ENCODE peak calls at places on chromosome 19, in seven cellular contexts. M, T, U, J, R, C and P are unnamed samples.

GRCh38 chr19:5166262-5166661 is 174.3 kb downstream of the PTPRS start:
- DNase-seq in M (no peak), T (no peak), U (no peak), J (peak), R (no peak), C (no peak), P (no peak)

GRCh38 chr19:17755977-17756670 is 4.8 kb downstream of the FCHO1 start:
- DNase-seq in M (no peak), T (no peak), U (peak), J (peak), R (peak), C (peak), P (peak)

GRCh38 chr19:16355293-16356043 is 30.8 kb downstream of the KLF2 start:
- DNase-seq in M (no peak), T (no peak), U (no peak), J (peak), R (no peak), C (no peak), P (no peak)

GRCh38 chr19:6402834-6403608 is 10.1 kb upstream of the GTF2F1 start:
- DNase-seq in M (no peak), T (no peak), U (no peak), J (peak), R (no peak), C (no peak), P (peak)

GRCh38 chr19:5117421-5117820 is 148.5 kb downstream of the KDM4B start:
- DNase-seq in M (no peak), T (no peak), U (no peak), J (no peak), R (no peak), C (no peak), P (no peak)

GRCh38 chr19:55647732-55648656 is at the start of gene CCDC106:
- DNase-seq in M (no peak), T (no peak), U (peak), J (peak), R (peak), C (peak), P (peak)

GRCh38 chr19:5171711-5172110 is 168.9 kb downstream of the PTPRS start:
- DNase-seq in M (no peak), T (no peak), U (no peak), J (peak), R (no peak), C (no peak), P (no peak)

GRCh38 chr19:2166741-2167738 is 3.3 kb downstream of the DOT1L start:
- DNase-seq in M (no peak), T (peak), U (peak), J (peak), R (no peak), C (no peak), P (no peak)

GRCh38 chr19:2491130-2491801 is 15.3 kb downstream of the GADD45B start:
- DNase-seq in M (no peak), T (no peak), U (peak), J (peak), R (no peak), C (peak), P (no peak)

GRCh38 chr19:36488816-36489138 is 584 bp downstream of the ZNF566 start:
- DNase-seq in M (no peak), T (no peak), U (no peak), J (no peak), R (no peak), C (no peak), P (no peak)
- TF ChIP-seq CTCF in M (no peak), T (no peak), U (no peak), J (no peak), R (no peak), C (peak), P (no peak)

GRCh38 chr19:13530720-13531119 is 24.4 kb upstream of the CACNA1A start:
- DNase-seq in M (no peak), T (no peak), U (no peak), J (no peak), R (no peak), C (no peak), P (no peak)

GRCh38 chr19:13521066-13521465 is 14.8 kb upstream of the CACNA1A start:
- DNase-seq in M (no peak), T (no peak), U (no peak), J (no peak), R (no peak), C (no peak), P (no peak)

DNA sequence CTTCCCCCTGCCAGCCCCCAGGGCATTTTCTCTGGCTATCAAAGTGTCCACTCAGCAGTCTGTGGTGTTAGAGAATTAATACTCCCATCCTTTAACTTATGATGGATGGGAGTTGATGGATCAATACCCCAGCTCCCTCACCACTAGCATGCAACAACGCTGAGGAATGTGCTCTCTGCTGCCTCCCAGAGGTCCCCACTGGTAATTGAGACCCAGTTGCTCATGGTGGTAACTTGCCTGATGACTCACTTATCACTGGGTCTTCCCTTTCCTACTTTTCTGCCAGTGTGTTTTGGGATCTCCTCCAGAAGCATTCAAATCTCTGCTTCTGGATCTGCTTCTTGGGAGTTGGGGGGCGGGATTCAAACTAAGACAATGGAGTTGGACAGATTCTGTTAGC is 20.3 kb upstream of the CACNA1A start:
- DNase-seq in M (no peak), T (no peak), U (no peak), J (peak), R (no peak), C (no peak), P (peak)
- TF ChIP-seq CTCF in M (no peak), T (no peak), U (no peak), J (no peak), R (no peak), C (peak), P (peak)

GRCh38 chr19:10390652-10391286 is 10.4 kb upstream of the TYK2 start:
- DNase-seq in M (no peak), T (peak), U (peak), J (peak), R (peak), C (no peak), P (peak)
- TF ChIP-seq CTCF in M (peak), T (peak), U (peak), J (peak), R (peak), C (peak), P (peak)

GRCh38 chr19:41893899-41894298 is 10.9 kb downstream of the ARHGEF1 start:
- DNase-seq in M (no peak), T (no peak), U (no peak), J (no peak), R (no peak), C (no peak), P (no peak)
- TF ChIP-seq CTCF in M (no peak), T (no peak), U (no peak), J (peak), R (no peak), C (peak), P (no peak)

GRCh38 chr19:45076851-45077730 is 813 bp upstream of the ZNF296 start:
- DNase-seq in M (no peak), T (no peak), U (no peak), J (no peak), R (no peak), C (no peak), P (no peak)

GRCh38 chr19:45082170-45082569 is 3.1 kb downstream of the GEMIN7 start:
- DNase-seq in M (no peak), T (no peak), U (no peak), J (no peak), R (no peak), C (no peak), P (no peak)

GRCh38 chr19:45078390-45079062 is 534 bp upstream of the GEMIN7 start:
- DNase-seq in M (no peak), T (no peak), U (no peak), J (no peak), R (no peak), C (no peak), P (no peak)

GRCh38 chr19:45079911-45080469 is 930 bp downstream of the GEMIN7 start:
- DNase-seq in M (no peak), T (no peak), U (no peak), J (no peak), R (no peak), C (no peak), P (no peak)

DNA sequence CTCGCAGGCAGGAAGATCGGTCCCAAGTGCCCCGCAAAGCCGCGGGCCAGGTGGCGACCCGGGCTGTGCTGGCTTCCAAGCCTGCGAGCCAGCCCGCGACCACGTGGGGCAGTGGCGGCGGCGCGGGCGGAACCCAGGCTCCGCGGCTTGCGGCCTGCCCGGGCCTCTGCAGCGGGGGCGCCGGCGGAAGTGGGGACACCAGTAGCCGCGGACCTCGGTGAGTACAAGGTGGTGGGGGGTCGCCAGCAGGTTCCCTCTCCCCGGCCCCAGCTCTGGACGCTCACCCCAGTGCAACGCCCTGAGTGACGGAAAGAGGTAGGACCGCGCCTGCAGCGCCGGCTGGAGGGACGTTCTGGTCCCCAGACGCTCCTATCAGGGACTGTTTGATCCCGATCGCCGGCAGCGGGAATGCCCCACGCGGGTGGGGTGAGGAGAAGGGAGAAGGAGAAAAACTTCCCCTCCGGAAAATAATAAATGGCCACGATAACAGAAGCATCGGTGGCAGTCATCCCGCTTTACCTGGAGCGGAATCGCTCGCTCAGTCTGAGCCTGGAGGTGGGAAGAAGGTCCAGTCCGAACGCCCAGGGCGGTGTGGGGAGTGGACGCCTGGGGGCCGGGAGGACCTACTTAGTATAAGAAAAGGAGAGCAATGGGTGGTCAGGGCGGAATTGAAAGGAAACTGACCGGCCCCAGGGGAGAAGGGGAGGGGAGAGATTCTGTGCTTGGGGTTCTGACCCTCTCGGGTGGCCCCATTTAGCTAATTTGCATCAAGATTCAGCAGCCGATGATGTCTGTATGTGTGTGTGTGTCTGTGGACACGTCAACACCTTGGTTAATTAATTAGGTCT is at the start of gene GEMIN7:
- DNase-seq in M (no peak), T (peak), U (peak), J (peak), R (peak), C (peak), P (peak)
- TF ChIP-seq CTCF in M (peak), T (no peak), U (no peak), J (no peak), R (no peak), C (no peak), P (peak)

GRCh38 chr19:29785955-29786589 is 25.7 kb upstream of the CCNE1 start:
- DNase-seq in M (no peak), T (no peak), U (no peak), J (no peak), R (no peak), C (no peak), P (no peak)
- TF ChIP-seq CTCF in M (no peak), T (no peak), U (no peak), J (no peak), R (no peak), C (peak), P (no peak)

GRCh38 chr19:48845384-48845783 is 9.1 kb upstream of the HSD17B14 start:
- DNase-seq in M (no peak), T (no peak), U (no peak), J (no peak), R (no peak), C (no peak), P (no peak)

GRCh38 chr19:48842744-48843162 is 6.5 kb upstream of the HSD17B14 start:
- DNase-seq in M (no peak), T (no peak), U (peak), J (peak), R (peak), C (no peak), P (peak)

GRCh38 chr19:48841571-48841970 is 5.3 kb upstream of the HSD17B14 start:
- DNase-seq in M (no peak), T (no peak), U (no peak), J (no peak), R (no peak), C (no peak), P (no peak)

GRCh38 chr19:48841047-48841446 is 4.8 kb upstream of the HSD17B14 start:
- DNase-seq in M (no peak), T (no peak), U (no peak), J (no peak), R (no peak), C (no peak), P (no peak)

DNA sequence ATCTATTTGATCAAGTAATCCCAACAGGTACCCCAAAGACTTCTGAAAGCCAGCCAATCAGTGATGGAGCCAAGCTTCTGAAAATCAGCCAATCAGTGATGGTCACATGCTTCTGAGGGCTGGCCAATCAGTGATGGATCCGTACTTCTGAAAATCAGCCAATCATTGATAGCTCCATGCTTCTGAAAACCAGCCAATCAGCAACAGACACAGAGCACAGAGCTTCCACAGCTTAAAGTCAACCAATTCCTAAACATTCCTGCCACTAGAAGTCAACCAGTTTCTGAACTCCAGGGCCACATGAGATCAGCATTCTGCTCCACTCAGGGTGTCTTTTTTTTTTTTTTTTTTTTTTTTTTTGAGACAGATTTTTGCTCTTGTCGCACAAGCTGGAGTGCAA is 8.2 kb upstream of the HSD17B14 start:
- DNase-seq in M (no peak), T (no peak), U (no peak), J (peak), R (no peak), C (no peak), P (no peak)
- TF ChIP-seq CTCF in M (no peak), T (no peak), U (no peak), J (peak), R (no peak), C (no peak), P (no peak)

GRCh38 chr19:41031926-41032325 is 40.8 kb downstream of the CYP2B6 start:
- DNase-seq in M (peak), T (no peak), U (no peak), J (no peak), R (no peak), C (no peak), P (no peak)

GRCh38 chr19:41027273-41027967 is 36.3 kb downstream of the CYP2B6 start:
- DNase-seq in M (peak), T (no peak), U (no peak), J (no peak), R (no peak), C (no peak), P (no peak)

GRCh38 chr19:41029524-41030432 is 38.7 kb downstream of the CYP2B6 start:
- DNase-seq in M (peak), T (no peak), U (no peak), J (no peak), R (no peak), C (no peak), P (no peak)

GRCh38 chr19:41025871-41026270 is 34.8 kb downstream of the CYP2B6 start:
- DNase-seq in M (no peak), T (no peak), U (no peak), J (no peak), R (no peak), C (no peak), P (peak)

DNA sequence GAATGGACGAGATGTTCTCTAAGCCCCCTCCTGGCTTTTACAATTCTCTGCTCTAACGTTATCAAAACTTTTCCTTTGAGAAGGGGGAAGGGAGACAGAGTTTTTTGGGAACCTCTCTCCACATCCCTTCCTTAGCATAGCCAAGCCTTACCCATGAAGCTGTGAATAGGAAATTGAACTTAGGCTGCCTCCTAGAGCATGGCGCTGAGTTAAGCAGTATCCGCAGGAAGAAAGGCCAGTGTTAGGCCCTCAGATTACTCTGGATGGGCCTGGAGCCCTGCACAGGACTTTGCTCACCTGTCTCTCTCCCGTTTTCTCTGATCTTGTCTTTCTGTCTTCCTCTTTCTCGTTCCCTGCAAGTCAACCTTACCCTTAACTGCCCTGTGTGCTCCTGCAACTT is 39.6 kb downstream of the CYP2B6 start:
- DNase-seq in M (no peak), T (no peak), U (no peak), J (no peak), R (no peak), C (no peak), P (no peak)
- TF ChIP-seq CTCF in M (no peak), T (no peak), U (no peak), J (no peak), R (no peak), C (no peak), P (no peak)